ENCODE peak calls at places on chromosomes 12 and 14, in five cellular contexts. H, D, O, X and C are unnamed samples.

GRCh38 chr14:22598896-22599244 is 770 bp downstream of the ABHD4 start:
- DNase-seq in H (no peak), O (peak; percentile 53), D (peak; percentile 55), X (no peak), C (peak; percentile 75)

GRCh38 chr14:60965402-60965801 is 15.5 kb downstream of the TRMT5 start:
- DNase-seq in D (no peak), O (no peak), H (no peak), X (no peak), C (no peak)

GRCh38 chr14:95054346-95055280 is 102.7 kb downstream of the DICER1 start:
- DNase-seq in O (no peak), H (no peak), D (no peak), X (no peak), C (no peak)

GRCh38 chr14:24160850-24161804 is at the start of gene IRF9:
- DNase-seq in D (peak; percentile 93), X (peak; percentile 90), O (peak; percentile 59), H (peak; percentile 98), C (peak; percentile 97)

GRCh38 chr12:15712823-15713663 is 76.1 kb downstream of the EPS8 start:
- DNase-seq in D (peak; percentile 38), O (no peak), H (peak; percentile 36), X (no peak), C (no peak)

GRCh38 chr14:67537736-67538135 is 4.6 kb downstream of the PLEKHH1 start:
- DNase-seq in O (no peak), X (no peak), H (no peak), D (no peak), C (no peak)

GRCh38 chr12:5523396-5524115 is 91.6 kb downstream of the NTF3 start:
- DNase-seq in X (no peak), O (no peak), H (no peak), D (no peak), C (no peak)

GRCh38 chr14:101624579-101624978 is 63.3 kb downstream of the DIO3 start:
- DNase-seq in O (no peak), X (no peak), H (peak; percentile 33), D (no peak), C (no peak)

GRCh38 chr12:115885040-115885439 is 392.5 kb downstream of the MED13L start:
- DNase-seq in X (no peak), H (no peak), O (no peak), D (no peak), C (peak; percentile 55)

GRCh38 chr12:17028348-17028747 is 422.4 kb upstream of the LMO3 start:
- DNase-seq in O (no peak), X (no peak), D (no peak), H (no peak), C (no peak)

GRCh38 chr14:63228221-63228620 is 24.0 kb downstream of the RHOJ start:
- DNase-seq in X (no peak), O (no peak), D (no peak), H (no peak), C (no peak)

GRCh38 chr14:102095231-102095870 is 8.5 kb upstream of the HSP90AA1 start:
- DNase-seq in X (no peak), D (no peak), H (no peak), O (no peak), C (no peak)

GRCh38 chr12:102548543-102548942 is 68.2 kb upstream of the IGF1 start:
- DNase-seq in O (no peak), X (no peak), H (peak; percentile 72), D (peak; percentile 44), C (no peak)

GRCh38 chr12:82797480-82797879 is 110.8 kb downstream of the TMTC2 start:
- DNase-seq in O (no peak), D (no peak), H (no peak), X (no peak), C (no peak)

GRCh38 chr14:51650721-51651387 is 856 bp upstream of the FRMD6 start:
- DNase-seq in H (peak; percentile 44), D (peak; percentile 25), O (no peak), X (no peak), C (peak; percentile 78)

GRCh38 chr12:132106921-132107320 is 37.2 kb downstream of the DDX51 start:
- DNase-seq in D (no peak), O (no peak), X (no peak), H (no peak), C (no peak)

GRCh38 chr14:99531221-99532096 is 50.2 kb downstream of the CCNK start:
- DNase-seq in O (no peak), X (no peak), D (no peak), H (no peak), C (no peak)